ENCODE peak calls at places on chromosomes 4 and X, in nine cellular contexts. One of them, this sample, is unnamed.

GRCh38 chrX:151710457-151710856 is 5.4 kb upstream of the FATE1 start:
- DNase-seq in ovary: no peak
- DNase-seq in Calu3: no peak
- DNase-seq in endothelial cell of umbilical vein: no peak
- DNase-seq in ascending aorta: no peak
- DNase-seq in HFF-Myc: no peak
- DNase-seq in tibial nerve: no peak
- DNase-seq in GM12865: no peak
- DNase-seq in fibroblast of the aortic adventitia: no peak
- DNase-seq in this sample: no peak

GRCh38 chr4:108693819-108694218 is 43.4 kb downstream of the OSTC start:
- DNase-seq in Calu3: no peak
- DNase-seq in HFF-Myc: no peak
- DNase-seq in fibroblast of the aortic adventitia: peak; percentile 24
- DNase-seq in ovary: no peak
- DNase-seq in endothelial cell of umbilical vein: no peak
- DNase-seq in ascending aorta: no peak
- DNase-seq in GM12865: no peak
- DNase-seq in tibial nerve: no peak
- DNase-seq in this sample: no peak

GRCh38 chrX:9369802-9370291 is 95.0 kb upstream of the TBL1X start:
- DNase-seq in fibroblast of the aortic adventitia: no peak
- DNase-seq in ascending aorta: no peak
- DNase-seq in Calu3: no peak
- DNase-seq in tibial nerve: no peak
- DNase-seq in HFF-Myc: no peak
- DNase-seq in ovary: no peak
- DNase-seq in GM12865: no peak
- DNase-seq in endothelial cell of umbilical vein: no peak
- DNase-seq in this sample: no peak

GRCh38 chr4:174524242-174524641 is 2.0 kb upstream of the HPGD start:
- DNase-seq in ovary: no peak
- DNase-seq in endothelial cell of umbilical vein: no peak
- DNase-seq in HFF-Myc: no peak
- DNase-seq in tibial nerve: no peak
- DNase-seq in ascending aorta: no peak
- DNase-seq in fibroblast of the aortic adventitia: no peak
- DNase-seq in GM12865: no peak
- DNase-seq in Calu3: no peak
- DNase-seq in this sample: no peak

GRCh38 chr4:119666653-119667091 is 38.1 kb upstream of the PDE5A start:
- DNase-seq in GM12865: no peak
- DNase-seq in Calu3: no peak
- DNase-seq in ascending aorta: no peak
- DNase-seq in tibial nerve: no peak
- DNase-seq in HFF-Myc: no peak
- DNase-seq in endothelial cell of umbilical vein: no peak
- DNase-seq in ovary: no peak
- DNase-seq in fibroblast of the aortic adventitia: peak; percentile 59
- DNase-seq in this sample: no peak

GRCh38 chrX:129599996-129600395 is 54.8 kb downstream of the APLN start:
- DNase-seq in Calu3: no peak
- DNase-seq in GM12865: no peak
- DNase-seq in fibroblast of the aortic adventitia: no peak
- DNase-seq in endothelial cell of umbilical vein: no peak
- DNase-seq in ascending aorta: no peak
- DNase-seq in tibial nerve: no peak
- DNase-seq in ovary: no peak
- DNase-seq in HFF-Myc: no peak
- DNase-seq in this sample: no peak

GRCh38 chr4:5199142-5199541 is 147.9 kb downstream of the STK32B start:
- DNase-seq in Calu3: no peak
- DNase-seq in ascending aorta: no peak
- DNase-seq in HFF-Myc: no peak
- DNase-seq in tibial nerve: no peak
- DNase-seq in ovary: no peak
- DNase-seq in fibroblast of the aortic adventitia: no peak
- DNase-seq in endothelial cell of umbilical vein: no peak
- DNase-seq in GM12865: no peak
- DNase-seq in this sample: no peak

GRCh38 chr4:189785257-189785656 is 155.4 kb upstream of the FRG1 start:
- DNase-seq in ascending aorta: no peak
- DNase-seq in tibial nerve: no peak
- DNase-seq in ovary: no peak
- DNase-seq in endothelial cell of umbilical vein: no peak
- DNase-seq in HFF-Myc: no peak
- DNase-seq in fibroblast of the aortic adventitia: no peak
- DNase-seq in GM12865: no peak
- DNase-seq in Calu3: no peak
- DNase-seq in this sample: no peak

GRCh38 chrX:80229626-80230025 is 190.6 kb upstream of the TENT5D start:
- DNase-seq in ascending aorta: no peak
- DNase-seq in fibroblast of the aortic adventitia: no peak
- DNase-seq in tibial nerve: no peak
- DNase-seq in endothelial cell of umbilical vein: no peak
- DNase-seq in HFF-Myc: no peak
- DNase-seq in Calu3: no peak
- DNase-seq in GM12865: no peak
- DNase-seq in ovary: no peak
- DNase-seq in this sample: no peak

DNA sequence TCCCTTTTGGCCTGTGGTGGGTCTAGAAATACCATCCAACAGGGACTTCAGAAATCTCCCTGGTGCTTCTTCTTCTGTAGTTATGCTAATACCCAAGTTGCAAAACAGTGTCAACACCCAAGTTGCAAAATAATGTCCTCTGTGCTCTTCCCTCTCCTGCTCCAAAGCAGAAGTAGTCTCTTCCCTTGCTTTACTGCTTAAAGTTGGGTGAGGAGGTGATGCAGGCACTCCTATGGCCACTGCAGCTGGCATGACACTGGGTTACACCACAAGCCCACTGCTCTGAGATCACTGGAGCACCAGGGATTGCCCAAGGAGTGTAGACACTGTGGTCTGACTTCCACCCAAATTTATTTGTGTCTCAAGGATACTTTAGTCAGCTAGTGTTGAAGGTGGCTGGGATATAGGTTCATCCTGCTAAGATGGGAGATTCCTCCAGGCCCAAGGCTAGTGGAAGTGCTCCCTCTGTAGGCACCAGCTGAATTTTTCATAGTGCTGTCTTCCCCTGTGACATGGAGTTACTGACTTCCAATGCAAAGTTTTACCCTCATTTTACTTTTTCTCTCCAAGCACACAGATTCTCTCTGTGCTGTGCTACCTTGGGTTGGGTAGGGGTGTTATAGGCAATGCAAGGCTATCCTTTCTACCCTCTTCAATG is 196.2 kb upstream of the TENT5D start:
- DNase-seq in ovary: no peak
- DNase-seq in GM12865: no peak
- DNase-seq in ascending aorta: no peak
- DNase-seq in endothelial cell of umbilical vein: no peak
- DNase-seq in tibial nerve: no peak
- DNase-seq in Calu3: no peak
- DNase-seq in HFF-Myc: no peak
- DNase-seq in fibroblast of the aortic adventitia: peak; percentile 8
- DNase-seq in this sample: no peak
- TF ChIP-seq CTCF in ovary: no peak
- TF ChIP-seq CTCF in GM12865: no peak
- TF ChIP-seq CTCF in ascending aorta: no peak
- TF ChIP-seq CTCF in endothelial cell of umbilical vein: no peak
- TF ChIP-seq CTCF in tibial nerve: no peak
- TF ChIP-seq CTCF in Calu3: no peak
- TF ChIP-seq CTCF in HFF-Myc: no peak
- TF ChIP-seq CTCF in fibroblast of the aortic adventitia: peak; percentile 17
- TF ChIP-seq CTCF in this sample: no peak

DNA sequence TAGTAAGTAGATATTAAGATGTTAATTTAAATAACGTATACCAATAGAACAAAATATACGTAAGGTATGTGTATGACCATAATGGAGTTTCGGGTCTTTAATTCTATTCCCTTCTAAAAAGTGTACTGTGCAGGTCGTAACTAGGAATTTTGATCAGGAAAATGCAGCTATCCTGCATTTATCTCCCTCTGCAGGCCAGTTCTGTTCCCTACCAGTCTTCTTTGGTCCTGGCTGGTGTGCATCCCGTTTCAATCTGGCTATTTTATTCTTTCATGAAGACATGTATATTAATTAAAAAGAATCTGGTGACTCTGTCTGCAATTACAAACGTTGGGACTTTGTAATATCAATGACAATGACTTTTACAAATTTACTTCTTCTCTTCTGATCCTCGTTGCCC is 534.1 kb upstream of the AADAT start:
- DNase-seq in Calu3: no peak
- DNase-seq in ovary: no peak
- DNase-seq in GM12865: no peak
- DNase-seq in fibroblast of the aortic adventitia: no peak
- DNase-seq in tibial nerve: no peak
- DNase-seq in HFF-Myc: no peak
- DNase-seq in ascending aorta: no peak
- DNase-seq in endothelial cell of umbilical vein: no peak
- DNase-seq in this sample: no peak
- TF ChIP-seq CTCF in Calu3: no peak
- TF ChIP-seq CTCF in ovary: no peak
- TF ChIP-seq CTCF in GM12865: no peak
- TF ChIP-seq CTCF in fibroblast of the aortic adventitia: no peak
- TF ChIP-seq CTCF in tibial nerve: no peak
- TF ChIP-seq CTCF in HFF-Myc: no peak
- TF ChIP-seq CTCF in ascending aorta: no peak
- TF ChIP-seq CTCF in endothelial cell of umbilical vein: no peak
- TF ChIP-seq CTCF in this sample: no peak

DNA sequence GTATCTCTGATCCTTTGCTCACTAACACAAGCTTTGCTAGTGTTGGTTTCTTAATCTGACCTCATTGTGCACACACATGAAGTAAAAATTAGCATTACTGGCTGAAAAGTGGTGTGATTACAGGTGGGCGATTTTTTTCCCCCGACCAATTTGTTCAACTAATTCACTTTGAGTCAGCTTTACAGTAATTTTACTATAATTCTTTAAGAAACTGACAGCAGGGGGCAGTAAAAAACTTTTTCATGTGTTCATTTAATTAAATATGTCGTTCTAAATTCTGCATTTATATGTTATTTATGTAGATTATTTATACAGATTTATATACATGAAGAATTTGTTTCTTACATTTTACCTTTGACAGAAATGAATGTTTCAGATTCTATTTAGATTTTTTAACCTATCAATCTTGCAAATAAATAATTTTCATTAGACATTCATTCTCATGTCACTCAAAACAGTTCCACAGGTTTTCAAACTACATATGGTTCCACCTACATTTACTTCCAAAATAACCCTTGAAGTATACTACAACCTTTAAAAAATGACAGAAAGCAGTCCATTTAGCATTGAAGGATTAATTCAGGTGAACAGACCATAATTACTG is 17.5 kb downstream of the PALLD start:
- DNase-seq in endothelial cell of umbilical vein: peak; percentile 65
- DNase-seq in ovary: no peak
- DNase-seq in GM12865: peak; percentile 15
- DNase-seq in ascending aorta: no peak
- DNase-seq in Calu3: no peak
- DNase-seq in fibroblast of the aortic adventitia: peak; percentile 70
- DNase-seq in HFF-Myc: peak; percentile 27
- DNase-seq in tibial nerve: no peak
- DNase-seq in this sample: peak; percentile 49
- TF ChIP-seq CTCF in endothelial cell of umbilical vein: no peak
- TF ChIP-seq CTCF in ovary: peak; percentile 16
- TF ChIP-seq CTCF in GM12865: no peak
- TF ChIP-seq CTCF in ascending aorta: peak; percentile 3
- TF ChIP-seq CTCF in Calu3: peak; percentile 20
- TF ChIP-seq CTCF in fibroblast of the aortic adventitia: peak; percentile 23
- TF ChIP-seq CTCF in HFF-Myc: peak; percentile 9
- TF ChIP-seq CTCF in tibial nerve: peak; percentile 38
- TF ChIP-seq CTCF in this sample: peak; percentile 86

GRCh38 chr4:168154546-168155277 is 62.4 kb downstream of the ANXA10 start:
- DNase-seq in tibial nerve: no peak
- DNase-seq in GM12865: no peak
- DNase-seq in endothelial cell of umbilical vein: no peak
- DNase-seq in HFF-Myc: no peak
- DNase-seq in Calu3: no peak
- DNase-seq in ovary: no peak
- DNase-seq in fibroblast of the aortic adventitia: no peak
- DNase-seq in ascending aorta: no peak
- DNase-seq in this sample: no peak

GRCh38 chr4:168151313-168151712 is 59.0 kb downstream of the ANXA10 start:
- DNase-seq in fibroblast of the aortic adventitia: no peak
- DNase-seq in endothelial cell of umbilical vein: no peak
- DNase-seq in ascending aorta: no peak
- DNase-seq in tibial nerve: no peak
- DNase-seq in HFF-Myc: no peak
- DNase-seq in GM12865: no peak
- DNase-seq in ovary: no peak
- DNase-seq in Calu3: no peak
- DNase-seq in this sample: no peak

GRCh38 chr4:168152837-168153500 is 60.6 kb downstream of the ANXA10 start:
- DNase-seq in Calu3: no peak
- DNase-seq in ovary: no peak
- DNase-seq in fibroblast of the aortic adventitia: peak; percentile 52
- DNase-seq in endothelial cell of umbilical vein: no peak
- DNase-seq in GM12865: peak; percentile 5
- DNase-seq in HFF-Myc: no peak
- DNase-seq in tibial nerve: no peak
- DNase-seq in ascending aorta: no peak
- DNase-seq in this sample: no peak

GRCh38 chr4:168150651-168151050 is 58.3 kb downstream of the ANXA10 start:
- DNase-seq in ascending aorta: no peak
- DNase-seq in ovary: no peak
- DNase-seq in Calu3: no peak
- DNase-seq in tibial nerve: no peak
- DNase-seq in endothelial cell of umbilical vein: no peak
- DNase-seq in HFF-Myc: no peak
- DNase-seq in GM12865: no peak
- DNase-seq in fibroblast of the aortic adventitia: peak; percentile 53
- DNase-seq in this sample: no peak

DNA sequence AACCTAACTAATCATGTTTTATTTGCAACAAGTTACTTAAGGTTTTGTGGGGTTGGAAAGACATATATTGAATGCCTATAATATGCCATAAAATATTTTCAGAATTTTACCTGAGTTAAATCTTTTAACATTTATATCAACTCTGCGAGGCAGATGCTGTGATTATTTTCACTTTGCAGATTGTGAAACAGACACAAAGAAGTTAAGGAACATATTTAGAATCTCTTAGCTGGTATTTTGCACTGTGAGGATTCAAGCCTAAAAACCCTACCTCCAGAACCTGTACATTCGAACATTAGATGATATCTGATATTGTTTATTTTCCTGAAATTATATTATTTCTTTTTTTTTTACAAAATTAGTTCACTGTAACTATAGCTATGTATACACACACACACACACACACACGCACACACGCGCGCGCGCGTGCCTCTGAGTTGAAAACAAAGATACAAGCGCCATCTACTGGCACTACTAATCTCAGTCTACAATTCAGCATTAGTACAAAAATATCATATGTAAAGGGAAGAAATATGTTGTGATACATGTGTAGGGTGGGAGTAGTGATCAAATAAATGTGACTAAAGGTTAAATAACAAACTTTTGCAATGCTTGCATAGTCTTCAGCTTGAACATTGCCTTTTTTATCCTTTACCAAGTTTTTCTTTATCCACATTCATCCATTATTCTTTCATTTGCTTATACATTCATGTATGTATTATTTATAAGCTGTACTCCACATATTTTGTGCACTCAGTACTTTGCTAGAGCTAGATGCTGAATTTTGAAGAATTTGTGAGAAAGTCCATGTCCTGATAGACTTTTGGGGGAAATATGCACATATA is 61.5 kb downstream of the ANXA10 start:
- DNase-seq in fibroblast of the aortic adventitia: peak; percentile 92
- DNase-seq in tibial nerve: peak; percentile 92
- DNase-seq in GM12865: peak; percentile 80
- DNase-seq in endothelial cell of umbilical vein: peak; percentile 79
- DNase-seq in Calu3: peak; percentile 74
- DNase-seq in ascending aorta: peak; percentile 14
- DNase-seq in ovary: peak; percentile 73
- DNase-seq in HFF-Myc: peak; percentile 36
- DNase-seq in this sample: peak; percentile 83
- TF ChIP-seq CTCF in fibroblast of the aortic adventitia: peak; percentile 68
- TF ChIP-seq CTCF in tibial nerve: peak; percentile 38
- TF ChIP-seq CTCF in GM12865: peak; percentile 58
- TF ChIP-seq CTCF in endothelial cell of umbilical vein: peak; percentile 57
- TF ChIP-seq CTCF in Calu3: peak; percentile 54
- TF ChIP-seq CTCF in ascending aorta: no peak
- TF ChIP-seq CTCF in ovary: no peak
- TF ChIP-seq CTCF in HFF-Myc: peak; percentile 65
- TF ChIP-seq CTCF in this sample: peak; percentile 90

This sample was measured in HFFc6.